ENCODE peak calls at places on chromosome 3, in five cellular contexts. U is A549, B is K562, V is stomach, X is transverse colon. E is an unnamed sample.

GRCh38 chr3:8506611-8507061 is 5.0 kb downstream of the LMCD1 start:
- DNase-seq in U (no peak), B (no peak), V (no peak), X (no peak), E (no peak)

GRCh38 chr3:89108154-89108553 is 733 bp downstream of the EPHA3 start:
- DNase-seq in U (no peak), B (no peak), V (no peak), X (no peak), E (no peak)

GRCh38 chr3:56691165-56692000 is 8.3 kb upstream of the TASOR start:
- DNase-seq in U (peak; percentile 78), B (no peak), V (no peak), X (no peak), E (no peak)

GRCh38 chr3:16427309-16427965 is 86.1 kb downstream of the RFTN1 start:
- DNase-seq in U (peak; percentile 21), B (no peak), V (no peak), X (peak; percentile 14), E (peak; percentile 70)

GRCh38 chr3:20066848-20067617 is 26.8 kb downstream of the KAT2B start:
- DNase-seq in U (no peak), B (no peak), V (no peak), X (no peak), E (peak; percentile 46)

GRCh38 chr3:169668957-169669681 is 5.6 kb upstream of the MECOM start:
- DNase-seq in U (peak; percentile 59), B (peak; percentile 75), V (peak; percentile 91), X (peak; percentile 80), E (peak; percentile 27)

GRCh38 chr3:13801361-13802214 is 78.3 kb downstream of the WNT7A start:
- DNase-seq in U (no peak), B (no peak), V (no peak), X (no peak), E (no peak)

GRCh38 chr3:152148579-152148978 is 120.2 kb upstream of the MBNL1 start:
- DNase-seq in U (no peak), B (no peak), V (no peak), X (no peak), E (no peak)

GRCh38 chr3:81592101-81592500 is 169.3 kb downstream of the GBE1 start:
- DNase-seq in U (peak; percentile 11), B (no peak), V (no peak), X (no peak), E (no peak)

GRCh38 chr3:149332781-149333517 is 487 bp downstream of the TM4SF18 start:
- DNase-seq in U (peak; percentile 24), B (no peak), V (no peak), X (no peak), E (no peak)

GRCh38 chr3:192514754-192515660 is 212.3 kb downstream of the FGF12 start:
- DNase-seq in U (peak; percentile 13), B (no peak), V (peak; percentile 31), X (peak; percentile 9), E (peak; percentile 12)

GRCh38 chr3:110677506-110677905 is 394.1 kb upstream of the NECTIN3 start:
- DNase-seq in U (no peak), B (no peak), V (no peak), X (no peak), E (no peak)

GRCh38 chr3:42557849-42558248 is 23.9 kb downstream of the SEC22C start:
- DNase-seq in U (no peak), B (no peak), V (no peak), X (no peak), E (no peak)

GRCh38 chr3:140164922-140165590 is 230.1 kb downstream of the CLSTN2 start:
- DNase-seq in U (no peak), B (no peak), V (no peak), X (no peak), E (no peak)

GRCh38 chr3:51876186-51876585 is 785 bp upstream of the IQCF5 start:
- DNase-seq in U (no peak), B (no peak), V (no peak), X (no peak), E (no peak)
- TF ChIP-seq POLR2A in U (no peak), B (no peak), V (no peak), X (no peak), E (no peak)

DNA sequence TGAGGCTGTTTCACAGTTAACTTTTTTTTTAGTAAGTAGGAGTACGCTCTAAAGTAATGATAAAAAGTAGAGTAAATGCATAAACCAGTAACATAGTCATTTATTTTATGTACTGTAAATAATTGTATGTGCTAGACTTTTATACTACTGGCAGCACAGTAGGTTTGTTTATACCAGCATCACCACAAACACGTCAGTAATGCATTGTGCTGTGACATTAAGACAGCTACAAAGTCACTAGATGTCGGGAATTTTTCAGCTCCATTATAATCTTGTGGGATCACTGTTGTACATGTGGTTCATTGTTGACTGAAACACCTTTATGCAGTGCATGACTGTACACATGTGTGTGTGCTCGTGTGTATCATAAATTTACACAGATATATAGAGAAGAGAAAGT is 618.0 kb upstream of the ADAMTS9 start:
- DNase-seq in U (no peak), B (no peak), V (no peak), X (no peak), E (no peak)
- TF ChIP-seq EP300 in U (no peak), B (no peak), V (no peak), X (no peak), E (no peak)

GRCh38 chr3:113560265-113560664 is 27.9 kb downstream of the SIDT1 start:
- DNase-seq in U (peak; percentile 53), B (no peak), V (no peak), X (no peak), E (no peak)

GRCh38 chr3:113556556-113557335 is 24.4 kb downstream of the SIDT1 start:
- DNase-seq in U (no peak), B (no peak), V (no peak), X (peak; percentile 45), E (no peak)

GRCh38 chr3:113559011-113559410 is 26.7 kb downstream of the SIDT1 start:
- DNase-seq in U (no peak), B (no peak), V (no peak), X (no peak), E (no peak)

GRCh38 chr3:113555138-113555537 is 22.8 kb downstream of the SIDT1 start:
- DNase-seq in U (peak; percentile 64), B (no peak), V (no peak), X (no peak), E (no peak)

DNA sequence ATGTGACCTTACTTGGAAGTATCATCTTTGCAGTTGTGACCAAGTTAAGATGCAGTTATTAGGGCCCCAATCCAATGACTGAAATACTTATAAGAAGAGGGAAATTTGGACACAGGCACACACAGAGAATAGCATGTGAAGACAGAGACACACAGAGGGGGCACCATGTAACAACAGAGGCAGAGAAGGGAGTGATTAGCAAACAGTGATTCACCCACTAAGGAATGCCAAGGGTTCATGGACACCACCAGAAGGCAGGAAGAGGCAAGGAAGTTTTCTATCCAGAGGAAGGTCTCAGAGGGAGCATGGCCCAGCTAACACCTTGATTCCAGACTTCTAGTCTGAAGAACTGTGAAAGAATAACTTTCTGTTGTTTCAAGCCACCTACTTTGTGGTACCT is 25.0 kb downstream of the SIDT1 start:
- DNase-seq in U (peak; percentile 85), B (no peak), V (no peak), X (no peak), E (no peak)
- TF ChIP-seq CTCF in U (peak; percentile 31), B (no peak), V (no peak), X (no peak), E (no peak)

DNA sequence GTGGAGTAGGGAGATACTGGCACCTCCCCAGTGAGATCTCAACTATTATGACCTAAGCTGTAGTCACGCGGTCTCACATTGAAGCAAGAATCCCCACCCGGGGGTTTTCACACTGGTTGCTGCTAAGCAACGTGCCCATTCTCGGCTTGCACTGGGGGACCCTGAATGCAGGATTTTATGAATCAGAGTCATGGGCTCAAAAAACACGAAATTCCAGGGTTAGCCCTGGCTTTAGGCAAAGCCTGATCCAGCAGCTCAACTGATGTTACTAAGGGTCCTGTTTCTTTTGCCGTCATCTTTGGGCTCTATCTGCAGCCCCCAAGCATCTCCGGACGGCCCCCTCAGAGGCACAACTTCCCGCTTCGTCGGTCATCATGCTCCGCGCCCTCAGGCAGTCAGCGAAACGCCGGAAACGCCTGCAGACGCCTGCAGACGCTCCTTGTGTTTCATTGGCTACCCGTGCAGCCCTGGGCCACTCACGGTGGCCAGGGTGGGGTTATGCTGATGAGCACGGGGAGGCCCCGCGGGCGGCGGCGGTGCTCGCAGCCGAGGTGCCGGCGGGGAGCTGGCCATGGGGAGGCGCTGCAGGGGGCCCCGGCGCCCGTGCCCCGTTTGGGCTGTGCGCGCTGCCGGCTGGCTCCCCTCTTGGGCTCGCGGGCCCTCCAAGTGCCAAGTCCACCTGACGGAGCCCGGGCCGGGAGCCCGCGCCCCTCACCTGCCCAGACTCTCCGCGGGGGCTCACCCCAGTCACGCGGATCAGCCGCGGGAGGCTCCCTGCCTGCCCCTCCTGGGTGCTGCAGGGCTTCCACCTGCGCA is 25.8 kb downstream of the EFCC1 start:
- DNase-seq in U (peak; percentile 88), B (peak; percentile 96), V (peak; percentile 94), X (peak; percentile 94), E (peak; percentile 84)
- TF ChIP-seq POLR2A in U (peak; percentile 31), B (peak; percentile 69), V (no peak), X (peak; percentile 64), E (no peak)

GRCh38 chr3:4754180-4755086 is 224.8 kb upstream of the BHLHE40 start:
- DNase-seq in U (no peak), B (no peak), V (no peak), X (no peak), E (no peak)
- TF ChIP-seq EP300 in U (no peak), B (no peak), V (no peak), X (no peak), E (no peak)

DNA sequence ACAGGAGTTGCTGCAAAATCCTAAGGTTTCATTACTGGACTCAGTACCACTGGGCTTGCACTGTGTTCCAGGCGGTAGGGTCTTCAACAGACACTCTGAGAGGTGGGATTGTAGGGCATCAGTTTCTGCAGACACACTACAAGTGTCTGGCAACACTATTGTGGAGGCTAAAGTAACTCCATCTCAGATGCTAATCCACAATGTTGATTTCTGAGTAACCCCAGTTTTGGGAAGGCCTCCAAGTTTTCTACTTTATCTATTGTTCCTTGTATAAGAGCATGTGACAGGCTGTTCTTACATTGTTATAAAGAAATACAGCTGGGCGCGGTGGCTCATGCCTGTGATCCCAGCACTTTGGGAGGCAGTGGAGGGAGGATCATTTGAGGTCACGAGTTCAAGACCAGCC is 2.5 kb upstream of the ABHD5 start:
- DNase-seq in U (no peak), B (no peak), V (peak; percentile 52), X (no peak), E (no peak)
- TF ChIP-seq CTCF in U (no peak), B (no peak), V (no peak), X (no peak), E (no peak)

GRCh38 chr3:101675709-101676218 is 1.2 kb downstream of the ZBTB11 start:
- DNase-seq in U (no peak), B (no peak), V (no peak), X (peak; percentile 30), E (peak; percentile 77)
- TF ChIP-seq POLR2A in U (no peak), B (no peak), V (no peak), X (no peak), E (no peak)

GRCh38 chr3:113428581-113428980 is 12.7 kb downstream of the CFAP44 start:
- DNase-seq in U (no peak), B (no peak), V (no peak), X (no peak), E (no peak)

GRCh38 chr3:113421082-113421481 is 20.2 kb downstream of the CFAP44 start:
- DNase-seq in U (no peak), B (no peak), V (no peak), X (no peak), E (no peak)

GRCh38 chr3:113423699-113424098 is 17.6 kb downstream of the CFAP44 start:
- DNase-seq in U (no peak), B (no peak), V (no peak), X (no peak), E (no peak)
- TF ChIP-seq EP300 in U (no peak), B (no peak), V (no peak), X (no peak), E (no peak)

GRCh38 chr3:148309390-148310035 is 388.2 kb upstream of the AGTR1 start:
- DNase-seq in U (peak; percentile 29), B (peak; percentile 6), V (no peak), X (peak; percentile 17), E (no peak)
- TF ChIP-seq CTCF in U (peak; percentile 45), B (no peak), V (no peak), X (peak; percentile 50), E (no peak)

E was measured in ovary.